ENCODE peak calls at places on chromosomes 13 and 19, in six cellular contexts. R is T1000, O is activated T-cell treated with anti-CD3 and anti-CD28 coated beads for 48 hours, Z is nucleus accumbens, P is pancreas, K is T-helper 9 cell. E is an unnamed sample.

GRCh38 chr19:1122972-1123363 is 19.2 kb downstream of the GPX4 start:
- DNase-seq in R (peak), O (peak), Z (no peak), P (peak), K (no peak), E (peak)

GRCh38 chr13:74325106-74325505 is 190.9 kb upstream of the KLF12 start:
- DNase-seq in R (no peak), O (no peak), Z (no peak), P (no peak), K (no peak), E (peak)

GRCh38 chr19:34600366-34600765 is 76.6 kb downstream of the SCGB2B2 start:
- DNase-seq in R (no peak), O (no peak), Z (no peak), P (no peak), K (no peak), E (no peak)

GRCh38 chr13:100454876-100455275 is 133.7 kb downstream of the GGACT start:
- DNase-seq in R (no peak), O (no peak), Z (no peak), P (no peak), K (no peak), E (peak)

GRCh38 chr13:49527123-49527522 is 31.4 kb downstream of the PHF11 start:
- DNase-seq in R (no peak), O (no peak), Z (peak), P (no peak), K (no peak), E (no peak)

GRCh38 chr13:110166598-110166997 is 140.4 kb downstream of the COL4A1 start:
- DNase-seq in R (no peak), O (no peak), Z (no peak), P (no peak), K (no peak), E (no peak)

GRCh38 chr19:41535029-41535622 is 40.8 kb upstream of the CEACAM21 start:
- DNase-seq in R (no peak), O (no peak), Z (no peak), P (no peak), K (no peak), E (no peak)

GRCh38 chr13:59112375-59112774 is 1051.4 kb downstream of the DIAPH3 start:
- DNase-seq in R (no peak), O (no peak), Z (peak), P (no peak), K (no peak), E (peak)

GRCh38 chr13:102721800-102722231 is 27.0 kb upstream of the METTL21C start:
- DNase-seq in R (no peak), O (no peak), Z (peak), P (no peak), K (no peak), E (no peak)

GRCh38 chr13:98476538-98476966 is 100.4 kb downstream of the STK24 start:
- DNase-seq in R (peak), O (peak), Z (no peak), P (peak), K (peak), E (peak)

GRCh38 chr13:113667771-113668490 is 912 bp downstream of the GRK1 start:
- DNase-seq in R (no peak), O (no peak), Z (no peak), P (no peak), K (no peak), E (no peak)

GRCh38 chr13:31638577-31638976 is 100.7 kb upstream of the RXFP2 start:
- DNase-seq in R (peak), O (no peak), Z (no peak), P (no peak), K (no peak), E (peak)

GRCh38 chr19:29086182-29086581 is 126.8 kb downstream of the UQCRFS1 start:
- DNase-seq in R (no peak), O (no peak), Z (no peak), P (no peak), K (no peak), E (no peak)

GRCh38 chr13:46496086-46496485 is 56.9 kb upstream of the LRCH1 start:
- DNase-seq in R (no peak), O (no peak), Z (no peak), P (no peak), K (no peak), E (no peak)

GRCh38 chr19:595326-596262 is 5.9 kb downstream of the HCN2 start:
- DNase-seq in R (no peak), O (no peak), Z (no peak), P (peak), K (no peak), E (no peak)

GRCh38 chr19:8126511-8126910 is 22.9 kb downstream of the FBN3 start:
- DNase-seq in R (no peak), O (no peak), Z (no peak), P (peak), K (no peak), E (no peak)

GRCh38 chr13:110445722-110446569 is 115.6 kb downstream of the RAB20 start:
- DNase-seq in R (no peak), O (no peak), Z (no peak), P (no peak), K (no peak), E (no peak)

GRCh38 chr19:8149261-8150094 is at the start of gene FBN3:
- DNase-seq in R (no peak), O (no peak), Z (no peak), P (peak), K (no peak), E (no peak)

GRCh38 chr13:99827011-99827410 is 144.6 kb downstream of the ZIC5 start:
- DNase-seq in R (peak), O (no peak), Z (no peak), P (no peak), K (no peak), E (no peak)

GRCh38 chr13:28320884-28321574 is 173.9 kb downstream of the FLT1 start:
- DNase-seq in R (no peak), O (no peak), Z (no peak), P (no peak), K (no peak), E (no peak)

GRCh38 chr13:106865706-106866288 is 297.9 kb upstream of the ARGLU1 start:
- DNase-seq in R (no peak), O (no peak), Z (no peak), P (no peak), K (no peak), E (no peak)

GRCh38 chr13:55615080-55615479 is 1525.6 kb upstream of the PRR20A start:
- DNase-seq in R (no peak), O (no peak), Z (no peak), P (no peak), K (no peak), E (no peak)

E was measured in brain microvascular endothelial cell.